ENCODE peak calls at places on chromosomes 5 and 9, in nine cellular contexts. W is T-helper 9 cell; D is activated CD8-positive, alpha-beta memory T cell treated with anti-CD3 and anti-CD28 coated beads for 48 hours; B is PC-9; T is activated CD4-positive, alpha-beta T cell treated with anti-CD3 and anti-CD28 coated beads for 24 hours; O is GM04503; Q is ovary; E is GM23248; C is NCI-H1105. Z is an unnamed sample.

GRCh38 chr9:30574355-30575151 is 1809.9 kb upstream of the ACO1 start:
- DNase-seq in E (no peak), W (no peak), Q (no peak), C (no peak), B (no peak), D (no peak), T (no peak), O (no peak), Z (no peak)

GRCh38 chr5:42960472-42960871 is 79.6 kb downstream of the ANXA2R start:
- DNase-seq in O (no peak), W (no peak), T (no peak), Q (no peak), C (no peak), B (no peak), D (no peak), E (no peak), Z (no peak)

GRCh38 chr9:108099854-108100253 is 610.3 kb upstream of the KLF4 start:
- DNase-seq in W (no peak), Q (no peak), T (no peak), D (no peak), C (no peak), B (peak; percentile 96), E (no peak), O (no peak), Z (no peak)

GRCh38 chr9:131679261-131680020 is 60.4 kb downstream of the RAPGEF1 start:
- DNase-seq in T (no peak), C (no peak), O (no peak), Q (no peak), W (no peak), D (no peak), E (peak; percentile 74), B (no peak), Z (no peak)

GRCh38 chr9:2879803-2880202 is 35.9 kb upstream of the PUM3 start:
- DNase-seq in E (no peak), W (no peak), T (no peak), O (no peak), B (no peak), D (no peak), C (no peak), Q (no peak), Z (no peak)

GRCh38 chr5:117295941-117296340 is 721.3 kb upstream of the SEMA6A start:
- DNase-seq in E (no peak), Q (no peak), T (no peak), C (no peak), B (no peak), O (no peak), W (no peak), D (no peak), Z (no peak)

GRCh38 chr5:179453616-179454015 is 96.7 kb upstream of the RUFY1 start:
- DNase-seq in D (no peak), O (no peak), T (no peak), B (no peak), E (no peak), C (no peak), W (no peak), Q (no peak), Z (no peak)

GRCh38 chr5:40041452-40041851 is 616.7 kb upstream of the DAB2 start:
- DNase-seq in B (no peak), E (no peak), O (no peak), T (no peak), C (no peak), W (no peak), Q (no peak), D (no peak), Z (no peak)

GRCh38 chr9:124855944-124856773 is 2.9 kb downstream of the WDR38 start:
- DNase-seq in D (no peak), E (peak; percentile 54), T (no peak), W (no peak), C (no peak), O (no peak), B (no peak), Q (no peak), Z (no peak)

GRCh38 chr5:127549551-127549950 is 32.1 kb downstream of the PRRC1 start:
- DNase-seq in B (no peak), T (no peak), Q (no peak), D (no peak), E (no peak), W (no peak), C (no peak), O (no peak), Z (no peak)

GRCh38 chr9:81874228-81874627 is 54.0 kb upstream of the SPATA31D4 start:
- DNase-seq in T (no peak), D (no peak), C (no peak), W (no peak), Q (no peak), E (no peak), O (no peak), B (no peak), Z (no peak)

GRCh38 chr9:75186767-75187380 is 98.6 kb downstream of the OSTF1 start:
- DNase-seq in Q (no peak), B (no peak), W (no peak), O (no peak), E (peak; percentile 44), D (no peak), C (no peak), T (no peak), Z (no peak)

Z was measured in mesothelial cell of epicardium.